ENCODE peak calls at places on chromosome 3, in eight cellular contexts. J is D721Med; U is activated CD4-positive, alpha-beta T cell treated with anti-CD3 and anti-CD28 coated beads for 48 hours; R is T-helper 17 cell; W is HEK293T; N is amniotic stem cell; C is nucleus accumbens; D is H4. T is an unnamed sample.
A peak's percentile ranks its signal among the peaks of the same experiment; 100 is the strongest.

GRCh38 chr3:131702156-131702555 is 199.4 kb upstream of the MRPL3 start:
- DNase-seq in N (no peak), W (no peak), D (no peak), C (no peak), J (no peak), R (no peak), U (no peak), T (no peak)

GRCh38 chr3:125582707-125583106 is 12.6 kb downstream of the OSBPL11 start:
- DNase-seq in U (no peak), C (no peak), D (no peak), R (no peak), W (no peak), N (no peak), J (no peak), T (no peak)

GRCh38 chr3:133269393-133269792 is 130.5 kb upstream of the BFSP2 start:
- DNase-seq in W (no peak), D (no peak), U (no peak), R (no peak), N (no peak), J (no peak), C (no peak), T (no peak)

GRCh38 chr3:146517684-146518435 is 26.5 kb downstream of the PLSCR1 start:
- DNase-seq in D (no peak), W (no peak), R (no peak), C (no peak), N (no peak), J (no peak), U (no peak), T (no peak)

GRCh38 chr3:48694610-48695051 is 8.9 kb upstream of the NCKIPSD start:
- DNase-seq in W (no peak), D (peak; percentile 66), C (no peak), R (no peak), J (no peak), U (no peak), N (peak; percentile 62), T (no peak)

GRCh38 chr3:51082363-51082762 is 302.7 kb upstream of the MANF start:
- DNase-seq in D (no peak), C (no peak), U (no peak), W (no peak), J (no peak), R (no peak), N (no peak), T (no peak)

GRCh38 chr3:49397470-49397869 is 14.3 kb downstream of the RHOA start:
- DNase-seq in U (no peak), D (no peak), N (no peak), C (no peak), R (no peak), J (no peak), W (peak; percentile 60), T (no peak)

GRCh38 chr3:55329849-55330248 is 157.3 kb downstream of the WNT5A start:
- DNase-seq in R (no peak), N (peak; percentile 85), D (peak; percentile 13), W (no peak), U (no peak), C (no peak), J (no peak), T (no peak)

GRCh38 chr3:11053926-11054503 is 61.5 kb downstream of the SLC6A1 start:
- DNase-seq in R (no peak), D (no peak), N (no peak), J (no peak), U (no peak), W (no peak), C (no peak), T (no peak)

GRCh38 chr3:126607214-126607908 is 47.6 kb downstream of the TXNRD3 start:
- DNase-seq in W (no peak), D (peak; percentile 43), U (peak; percentile 18), N (no peak), R (no peak), C (no peak), J (no peak), T (no peak)

GRCh38 chr3:186679151-186679550 is 13.3 kb downstream of the HRG start:
- DNase-seq in D (no peak), J (no peak), N (no peak), C (no peak), R (no peak), W (no peak), U (no peak), T (no peak)

GRCh38 chr3:5022966-5023776 is 43.9 kb downstream of the BHLHE40 start:
- DNase-seq in J (no peak), N (peak; percentile 52), W (no peak), U (peak; percentile 53), R (no peak), D (peak; percentile 95), C (no peak), T (no peak)

GRCh38 chr3:27758083-27758482 is 36.0 kb upstream of the EOMES start:
- DNase-seq in U (peak; percentile 50), R (no peak), W (no peak), C (no peak), N (peak; percentile 44), D (peak; percentile 68), J (no peak), T (no peak)

GRCh38 chr3:109559389-109559788 is 222.0 kb upstream of the DPPA4 start:
- DNase-seq in D (peak; percentile 62), U (no peak), R (no peak), C (no peak), W (no peak), J (no peak), N (no peak), T (no peak)

GRCh38 chr3:13143381-13144004 is 70.3 kb upstream of the IQSEC1 start:
- DNase-seq in W (no peak), D (no peak), C (no peak), U (no peak), R (no peak), J (no peak), N (no peak), T (no peak)